ENCODE peak calls at places on chromosomes 4 and X, in ten cellular contexts. One of them, this sample, is unnamed.

GRCh38 chrX:38089173-38089982 is 83.0 kb downstream of the SYTL5 start:
- DNase-seq in stimulated activated CD8-positive, alpha-beta memory T cell treated with anti-CD3 and anti-CD28 coated beads, Interleukin-4, amount 100 ng/mL, for 48 hours: no peak
- DNase-seq in ELF-1: no peak
- DNase-seq in body of pancreas: no peak
- DNase-seq in WTC11: no peak
- DNase-seq in left ventricle myocardium inferior: no peak
- DNase-seq in effector CD4-positive, alpha-beta T cell: no peak
- DNase-seq in ELR: no peak
- DNase-seq in IMR-90: no peak
- DNase-seq in left colon: no peak
- DNase-seq in this sample: no peak

GRCh38 chr4:90958256-90958895 is 831.2 kb downstream of the CCSER1 start:
- DNase-seq in stimulated activated CD8-positive, alpha-beta memory T cell treated with anti-CD3 and anti-CD28 coated beads, Interleukin-4, amount 100 ng/mL, for 48 hours: no peak
- DNase-seq in ELF-1: peak
- DNase-seq in body of pancreas: no peak
- DNase-seq in WTC11: no peak
- DNase-seq in left ventricle myocardium inferior: no peak
- DNase-seq in effector CD4-positive, alpha-beta T cell: no peak
- DNase-seq in ELR: no peak
- DNase-seq in IMR-90: peak
- DNase-seq in left colon: no peak
- DNase-seq in this sample: no peak

GRCh38 chr4:3112979-3113469 is 38.5 kb downstream of the HTT start:
- DNase-seq in stimulated activated CD8-positive, alpha-beta memory T cell treated with anti-CD3 and anti-CD28 coated beads, Interleukin-4, amount 100 ng/mL, for 48 hours: no peak
- DNase-seq in ELF-1: no peak
- DNase-seq in body of pancreas: no peak
- DNase-seq in WTC11: no peak
- DNase-seq in left ventricle myocardium inferior: no peak
- DNase-seq in effector CD4-positive, alpha-beta T cell: no peak
- DNase-seq in ELR: peak
- DNase-seq in IMR-90: peak
- DNase-seq in left colon: no peak
- DNase-seq in this sample: no peak

GRCh38 chrX:131565909-131566308 is 22.0 kb downstream of the OR13H1 start:
- DNase-seq in stimulated activated CD8-positive, alpha-beta memory T cell treated with anti-CD3 and anti-CD28 coated beads, Interleukin-4, amount 100 ng/mL, for 48 hours: no peak
- DNase-seq in ELF-1: no peak
- DNase-seq in body of pancreas: no peak
- DNase-seq in WTC11: no peak
- DNase-seq in left ventricle myocardium inferior: no peak
- DNase-seq in effector CD4-positive, alpha-beta T cell: no peak
- DNase-seq in ELR: no peak
- DNase-seq in IMR-90: no peak
- DNase-seq in left colon: no peak
- DNase-seq in this sample: no peak

GRCh38 chr4:127788517-127788916 is 6.4 kb downstream of the HSPA4L start:
- DNase-seq in stimulated activated CD8-positive, alpha-beta memory T cell treated with anti-CD3 and anti-CD28 coated beads, Interleukin-4, amount 100 ng/mL, for 48 hours: no peak
- DNase-seq in ELF-1: no peak
- DNase-seq in body of pancreas: no peak
- DNase-seq in WTC11: no peak
- DNase-seq in left ventricle myocardium inferior: no peak
- DNase-seq in effector CD4-positive, alpha-beta T cell: no peak
- DNase-seq in ELR: peak
- DNase-seq in IMR-90: no peak
- DNase-seq in left colon: no peak
- DNase-seq in this sample: no peak

GRCh38 chr4:38449506-38450174 is 214.4 kb upstream of the KLF3 start:
- DNase-seq in stimulated activated CD8-positive, alpha-beta memory T cell treated with anti-CD3 and anti-CD28 coated beads, Interleukin-4, amount 100 ng/mL, for 48 hours: no peak
- DNase-seq in ELF-1: no peak
- DNase-seq in body of pancreas: peak
- DNase-seq in WTC11: peak
- DNase-seq in left ventricle myocardium inferior: no peak
- DNase-seq in effector CD4-positive, alpha-beta T cell: no peak
- DNase-seq in ELR: peak
- DNase-seq in IMR-90: peak
- DNase-seq in left colon: no peak
- DNase-seq in this sample: peak

GRCh38 chrX:37380920-37381319 is 31.8 kb downstream of the PRRG1 start:
- DNase-seq in stimulated activated CD8-positive, alpha-beta memory T cell treated with anti-CD3 and anti-CD28 coated beads, Interleukin-4, amount 100 ng/mL, for 48 hours: no peak
- DNase-seq in ELF-1: no peak
- DNase-seq in body of pancreas: peak
- DNase-seq in WTC11: no peak
- DNase-seq in left ventricle myocardium inferior: no peak
- DNase-seq in effector CD4-positive, alpha-beta T cell: no peak
- DNase-seq in ELR: peak
- DNase-seq in IMR-90: peak
- DNase-seq in left colon: no peak
- DNase-seq in this sample: no peak

GRCh38 chr4:26273308-26273980 is 47.4 kb upstream of the RBPJ start:
- DNase-seq in stimulated activated CD8-positive, alpha-beta memory T cell treated with anti-CD3 and anti-CD28 coated beads, Interleukin-4, amount 100 ng/mL, for 48 hours: no peak
- DNase-seq in ELF-1: peak
- DNase-seq in body of pancreas: no peak
- DNase-seq in WTC11: no peak
- DNase-seq in left ventricle myocardium inferior: peak
- DNase-seq in effector CD4-positive, alpha-beta T cell: no peak
- DNase-seq in ELR: no peak
- DNase-seq in IMR-90: no peak
- DNase-seq in left colon: peak
- DNase-seq in this sample: peak

GRCh38 chr4:13261486-13262257 is 222.5 kb downstream of the RAB28 start:
- DNase-seq in stimulated activated CD8-positive, alpha-beta memory T cell treated with anti-CD3 and anti-CD28 coated beads, Interleukin-4, amount 100 ng/mL, for 48 hours: no peak
- DNase-seq in ELF-1: peak
- DNase-seq in body of pancreas: no peak
- DNase-seq in WTC11: no peak
- DNase-seq in left ventricle myocardium inferior: no peak
- DNase-seq in effector CD4-positive, alpha-beta T cell: no peak
- DNase-seq in ELR: no peak
- DNase-seq in IMR-90: no peak
- DNase-seq in left colon: no peak
- DNase-seq in this sample: no peak

GRCh38 chr4:83561381-83561780 is 25.5 kb downstream of the GPAT3 start:
- DNase-seq in stimulated activated CD8-positive, alpha-beta memory T cell treated with anti-CD3 and anti-CD28 coated beads, Interleukin-4, amount 100 ng/mL, for 48 hours: peak
- DNase-seq in ELF-1: no peak
- DNase-seq in body of pancreas: no peak
- DNase-seq in WTC11: no peak
- DNase-seq in left ventricle myocardium inferior: no peak
- DNase-seq in effector CD4-positive, alpha-beta T cell: no peak
- DNase-seq in ELR: peak
- DNase-seq in IMR-90: peak
- DNase-seq in left colon: peak
- DNase-seq in this sample: peak

GRCh38 chr4:102642571-102643298 is 118.0 kb downstream of the MANBA start:
- DNase-seq in stimulated activated CD8-positive, alpha-beta memory T cell treated with anti-CD3 and anti-CD28 coated beads, Interleukin-4, amount 100 ng/mL, for 48 hours: no peak
- DNase-seq in ELF-1: no peak
- DNase-seq in body of pancreas: no peak
- DNase-seq in WTC11: no peak
- DNase-seq in left ventricle myocardium inferior: no peak
- DNase-seq in effector CD4-positive, alpha-beta T cell: no peak
- DNase-seq in ELR: peak
- DNase-seq in IMR-90: peak
- DNase-seq in left colon: no peak
- DNase-seq in this sample: no peak

GRCh38 chr4:15659768-15660394 is 4.7 kb upstream of the FBXL5 start:
- DNase-seq in stimulated activated CD8-positive, alpha-beta memory T cell treated with anti-CD3 and anti-CD28 coated beads, Interleukin-4, amount 100 ng/mL, for 48 hours: no peak
- DNase-seq in ELF-1: no peak
- DNase-seq in body of pancreas: no peak
- DNase-seq in WTC11: no peak
- DNase-seq in left ventricle myocardium inferior: no peak
- DNase-seq in effector CD4-positive, alpha-beta T cell: no peak
- DNase-seq in ELR: peak
- DNase-seq in IMR-90: peak
- DNase-seq in left colon: no peak
- DNase-seq in this sample: no peak

GRCh38 chr4:118177121-118177520 is 142.8 kb downstream of the NDST3 start:
- DNase-seq in stimulated activated CD8-positive, alpha-beta memory T cell treated with anti-CD3 and anti-CD28 coated beads, Interleukin-4, amount 100 ng/mL, for 48 hours: no peak
- DNase-seq in ELF-1: no peak
- DNase-seq in body of pancreas: no peak
- DNase-seq in WTC11: no peak
- DNase-seq in left ventricle myocardium inferior: no peak
- DNase-seq in effector CD4-positive, alpha-beta T cell: no peak
- DNase-seq in ELR: peak
- DNase-seq in IMR-90: peak
- DNase-seq in left colon: no peak
- DNase-seq in this sample: no peak

GRCh38 chrX:100207331-100208024 is 202.6 kb downstream of the PCDH19 start:
- DNase-seq in stimulated activated CD8-positive, alpha-beta memory T cell treated with anti-CD3 and anti-CD28 coated beads, Interleukin-4, amount 100 ng/mL, for 48 hours: no peak
- DNase-seq in ELF-1: no peak
- DNase-seq in body of pancreas: no peak
- DNase-seq in WTC11: no peak
- DNase-seq in left ventricle myocardium inferior: no peak
- DNase-seq in effector CD4-positive, alpha-beta T cell: no peak
- DNase-seq in ELR: no peak
- DNase-seq in IMR-90: no peak
- DNase-seq in left colon: no peak
- DNase-seq in this sample: no peak

GRCh38 chr4:55491486-55491885 is 55.2 kb downstream of the CLOCK start:
- DNase-seq in stimulated activated CD8-positive, alpha-beta memory T cell treated with anti-CD3 and anti-CD28 coated beads, Interleukin-4, amount 100 ng/mL, for 48 hours: no peak
- DNase-seq in ELF-1: no peak
- DNase-seq in body of pancreas: no peak
- DNase-seq in WTC11: no peak
- DNase-seq in left ventricle myocardium inferior: no peak
- DNase-seq in effector CD4-positive, alpha-beta T cell: no peak
- DNase-seq in ELR: peak
- DNase-seq in IMR-90: peak
- DNase-seq in left colon: no peak
- DNase-seq in this sample: no peak

GRCh38 chr4:117796677-117797076 is 237.6 kb upstream of the NDST3 start:
- DNase-seq in stimulated activated CD8-positive, alpha-beta memory T cell treated with anti-CD3 and anti-CD28 coated beads, Interleukin-4, amount 100 ng/mL, for 48 hours: no peak
- DNase-seq in ELF-1: no peak
- DNase-seq in body of pancreas: no peak
- DNase-seq in WTC11: no peak
- DNase-seq in left ventricle myocardium inferior: no peak
- DNase-seq in effector CD4-positive, alpha-beta T cell: no peak
- DNase-seq in ELR: peak
- DNase-seq in IMR-90: no peak
- DNase-seq in left colon: no peak
- DNase-seq in this sample: no peak

GRCh38 chr4:110587666-110588285 is 35.1 kb downstream of the PITX2 start:
- DNase-seq in stimulated activated CD8-positive, alpha-beta memory T cell treated with anti-CD3 and anti-CD28 coated beads, Interleukin-4, amount 100 ng/mL, for 48 hours: no peak
- DNase-seq in ELF-1: peak
- DNase-seq in body of pancreas: no peak
- DNase-seq in WTC11: peak
- DNase-seq in left ventricle myocardium inferior: no peak
- DNase-seq in effector CD4-positive, alpha-beta T cell: no peak
- DNase-seq in ELR: no peak
- DNase-seq in IMR-90: no peak
- DNase-seq in left colon: no peak
- DNase-seq in this sample: no peak

GRCh38 chr4:67087897-67088296 is 457.4 kb downstream of the CENPC start:
- DNase-seq in stimulated activated CD8-positive, alpha-beta memory T cell treated with anti-CD3 and anti-CD28 coated beads, Interleukin-4, amount 100 ng/mL, for 48 hours: peak
- DNase-seq in ELF-1: no peak
- DNase-seq in body of pancreas: peak
- DNase-seq in WTC11: peak
- DNase-seq in left ventricle myocardium inferior: no peak
- DNase-seq in effector CD4-positive, alpha-beta T cell: no peak
- DNase-seq in ELR: peak
- DNase-seq in IMR-90: no peak
- DNase-seq in left colon: no peak
- DNase-seq in this sample: peak

GRCh38 chrX:22300130-22300529 is 27.4 kb downstream of the CBLL2 start:
- DNase-seq in stimulated activated CD8-positive, alpha-beta memory T cell treated with anti-CD3 and anti-CD28 coated beads, Interleukin-4, amount 100 ng/mL, for 48 hours: no peak
- DNase-seq in ELF-1: peak
- DNase-seq in body of pancreas: no peak
- DNase-seq in WTC11: no peak
- DNase-seq in left ventricle myocardium inferior: no peak
- DNase-seq in effector CD4-positive, alpha-beta T cell: no peak
- DNase-seq in ELR: peak
- DNase-seq in IMR-90: peak
- DNase-seq in left colon: no peak
- DNase-seq in this sample: no peak

GRCh38 chr4:138643827-138644226 is 371.8 kb upstream of the NOCT start:
- DNase-seq in stimulated activated CD8-positive, alpha-beta memory T cell treated with anti-CD3 and anti-CD28 coated beads, Interleukin-4, amount 100 ng/mL, for 48 hours: no peak
- DNase-seq in ELF-1: no peak
- DNase-seq in body of pancreas: no peak
- DNase-seq in WTC11: no peak
- DNase-seq in left ventricle myocardium inferior: no peak
- DNase-seq in effector CD4-positive, alpha-beta T cell: no peak
- DNase-seq in ELR: no peak
- DNase-seq in IMR-90: peak
- DNase-seq in left colon: no peak
- DNase-seq in this sample: no peak

GRCh38 chr4:113146876-113147358 is 97.5 kb downstream of the ANK2 start:
- DNase-seq in stimulated activated CD8-positive, alpha-beta memory T cell treated with anti-CD3 and anti-CD28 coated beads, Interleukin-4, amount 100 ng/mL, for 48 hours: no peak
- DNase-seq in ELF-1: no peak
- DNase-seq in body of pancreas: peak
- DNase-seq in WTC11: no peak
- DNase-seq in left ventricle myocardium inferior: no peak
- DNase-seq in effector CD4-positive, alpha-beta T cell: no peak
- DNase-seq in ELR: peak
- DNase-seq in IMR-90: no peak
- DNase-seq in left colon: no peak
- DNase-seq in this sample: peak